ENCODE peak calls at places on chromosomes 3 and 15, in four cellular contexts. S is HL-60, N is K562, G is GM12878. F is an unnamed sample.
A peak's percentile ranks its signal among the peaks of the same experiment; 100 is the strongest.

GRCh38 chr3:30720586-30721313 is 114.3 kb downstream of the TGFBR2 start:
- DNase-seq in S (no peak), N (no peak), G (no peak), F (no peak)

GRCh38 chr15:63763476-63764123 is 70.1 kb downstream of the HERC1 start:
- DNase-seq in S (no peak), N (no peak), G (peak; percentile 26), F (peak; percentile 10)

GRCh38 chr15:83499476-83499875 is 52.3 kb downstream of the SH3GL3 start:
- DNase-seq in S (no peak), N (no peak), G (no peak), F (no peak)

GRCh38 chr15:85485956-85486567 is 105.7 kb downstream of the AKAP13 start:
- DNase-seq in S (peak; percentile 52), N (peak; percentile 74), G (peak; percentile 59), F (peak; percentile 40)

GRCh38 chr3:58281069-58281468 is 25.0 kb upstream of the RPP14 start:
- DNase-seq in S (no peak), N (no peak), G (no peak), F (no peak)

GRCh38 chr3:171261487-171261886 is 198.7 kb downstream of the TNIK start:
- DNase-seq in S (no peak), N (no peak), G (no peak), F (no peak)

GRCh38 chr3:9111349-9112265 is 137.8 kb downstream of the SRGAP3 start:
- DNase-seq in S (no peak), N (peak; percentile 24), G (no peak), F (no peak)

GRCh38 chr15:90071220-90071807 is 31.0 kb downstream of the IDH2 start:
- DNase-seq in S (peak; percentile 45), N (peak; percentile 87), G (peak; percentile 54), F (peak; percentile 58)

GRCh38 chr3:125148836-125149235 is 63.7 kb downstream of the SLC12A8 start:
- DNase-seq in S (no peak), N (no peak), G (no peak), F (no peak)

GRCh38 chr3:154324919-154325318 is 632 bp upstream of the DHX36 start:
- DNase-seq in S (no peak), N (peak; percentile 31), G (no peak), F (no peak)
- TF ChIP-seq POLR2AphosphoS5 in S (no peak), N (no peak), G (no peak), F (no peak)

DNA sequence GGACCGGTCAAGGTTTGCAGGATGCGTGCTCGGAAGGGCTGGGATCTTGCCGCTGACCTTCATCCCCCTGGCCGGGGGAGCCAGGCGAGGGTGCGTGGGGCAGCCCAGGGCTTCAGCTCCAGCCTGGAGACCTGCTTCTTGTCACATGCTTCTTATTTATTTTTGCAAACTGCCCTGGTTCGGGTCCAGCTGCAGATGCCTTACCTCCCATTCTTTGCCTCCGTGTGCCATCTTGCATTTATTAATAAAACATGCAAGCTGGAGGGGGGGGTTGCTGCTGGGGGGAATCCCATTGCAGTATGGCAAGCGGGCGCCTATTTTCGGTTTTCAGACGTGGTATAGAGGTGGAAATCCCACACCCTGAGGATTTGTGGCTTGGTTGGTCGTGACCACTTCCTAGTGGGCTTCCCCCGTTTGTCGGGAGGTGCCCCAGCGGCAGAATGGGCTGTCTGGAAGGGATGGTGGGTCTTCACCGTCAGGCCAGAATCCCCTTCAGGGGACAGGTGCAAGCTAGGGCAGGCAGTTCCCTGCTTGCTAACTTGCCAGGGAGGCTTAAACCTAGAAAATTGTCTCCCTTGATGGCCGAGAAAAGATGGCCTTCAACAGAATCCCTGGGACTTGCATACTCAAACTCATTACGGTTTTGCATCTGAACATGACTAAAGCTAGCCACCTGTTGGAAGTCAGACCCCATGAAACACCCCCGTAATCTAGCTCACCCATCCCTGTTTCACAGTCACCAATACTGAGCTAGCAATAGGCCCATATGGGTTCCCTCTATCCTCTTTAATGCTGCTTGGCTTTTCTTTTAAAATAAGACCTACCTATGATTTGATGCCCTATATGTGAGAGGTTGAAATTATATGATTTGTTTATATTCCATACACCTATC is 559 bp downstream of the TMEM266 start:
- DNase-seq in S (no peak), N (no peak), G (peak; percentile 34), F (no peak)
- TF ChIP-seq SPI1 in S (no peak), N (no peak), G (no peak), F (peak; percentile 26)

DNA sequence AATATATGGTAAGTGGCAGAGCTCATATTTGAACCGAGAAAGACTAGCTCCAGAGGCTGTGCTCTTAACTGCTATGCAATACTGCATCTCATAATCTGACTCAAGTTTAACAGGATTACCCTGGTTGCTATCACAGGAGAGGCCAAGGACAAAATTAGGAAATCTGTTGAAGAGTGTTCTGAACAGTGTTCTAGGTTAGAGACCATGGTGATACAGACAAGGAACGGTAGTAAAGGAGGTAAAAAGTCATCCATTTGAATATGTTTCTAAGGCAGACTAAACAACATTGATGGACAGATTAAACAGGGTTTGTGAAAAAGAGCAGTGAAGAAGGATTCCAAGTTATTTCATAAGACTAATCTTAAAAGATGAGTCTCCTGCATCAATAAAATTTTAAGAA is 22.1 kb downstream of the PLOD2 start:
- DNase-seq in S (no peak), N (no peak), G (no peak), F (no peak)
- TF ChIP-seq POLR2AphosphoS5 in S (no peak), N (no peak), G (no peak), F (no peak)

GRCh38 chr3:65545429-65545828 is 493.3 kb downstream of the MAGI1 start:
- DNase-seq in S (no peak), N (no peak), G (no peak), F (no peak)
- TF ChIP-seq SPI1 in S (no peak), N (no peak), G (no peak), F (no peak)

GRCh38 chr3:182473191-182473710 is 320.1 kb upstream of the ATP11B start:
- DNase-seq in S (no peak), N (no peak), G (no peak), F (no peak)
- TF ChIP-seq POLR2AphosphoS5 in S (no peak), N (no peak), G (no peak), F (no peak)

GRCh38 chr3:127791221-127791913 is 30.9 kb downstream of the MGLL start:
- DNase-seq in S (no peak), N (peak; percentile 6), G (peak; percentile 41), F (peak; percentile 66)
- TF ChIP-seq SPI1 in S (no peak), N (no peak), G (peak; percentile 58), F (peak; percentile 75)

DNA sequence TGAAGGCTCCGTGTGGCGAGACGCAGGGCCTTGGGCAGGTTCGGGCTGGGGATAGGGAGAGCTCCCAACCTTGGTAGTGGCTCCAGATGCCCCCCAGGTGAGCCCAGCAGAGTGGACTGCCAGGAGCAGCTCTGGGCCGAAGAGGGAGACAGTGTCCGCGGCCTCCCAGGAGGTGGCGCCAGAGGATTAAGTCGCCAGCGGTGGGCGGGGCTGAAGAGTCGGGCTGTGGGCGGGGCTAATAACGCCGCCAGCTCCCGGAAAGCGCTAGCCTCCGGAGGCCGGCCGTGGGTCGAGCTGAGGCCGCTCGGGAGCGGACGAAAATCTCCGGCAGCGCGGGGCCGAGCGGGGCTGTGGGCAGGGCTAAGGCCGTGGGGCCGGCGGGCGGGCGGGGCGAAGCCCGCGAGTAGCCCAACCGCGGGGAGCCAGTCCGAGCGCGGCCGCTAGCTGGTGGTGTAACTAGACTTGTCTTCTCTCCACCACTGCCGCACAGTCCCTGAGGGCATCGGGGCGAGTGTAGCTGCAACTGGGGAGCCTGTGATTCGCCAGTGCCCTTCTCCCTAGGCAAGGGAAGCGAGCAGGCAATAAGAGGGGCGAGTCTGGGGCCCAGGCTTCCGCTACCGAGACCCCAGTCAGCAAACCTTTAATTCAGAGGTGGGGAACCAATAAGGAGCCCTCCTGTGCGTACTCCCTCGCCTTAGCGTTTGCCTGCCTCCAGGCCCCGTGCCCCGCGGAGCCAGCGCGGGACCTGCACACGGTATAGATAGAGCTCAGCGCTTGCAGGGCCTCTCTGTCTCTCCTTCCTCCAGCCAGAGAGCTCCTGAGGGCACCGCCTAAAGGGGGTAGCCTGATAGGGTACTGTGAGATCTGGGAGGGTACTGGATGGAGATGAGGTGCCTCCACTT is 14.4 kb upstream of the BSN start:
- DNase-seq in S (peak; percentile 88), N (peak; percentile 93), G (peak; percentile 45), F (peak; percentile 84)
- TF ChIP-seq POLR2AphosphoS5 in S (no peak), N (no peak), G (no peak), F (no peak)